ENCODE peak calls at places on chromosomes 7 and 10, in seven cellular contexts. P is PC-9, H is GM23248, R is ACHN, T is islet precursor cell, X is iPS-NIHi11, M is SK-MEL-5. S is an unnamed sample.

GRCh38 chr7:131557521-131558385 is 1.3 kb upstream of the PODXL start:
- DNase-seq in P (no peak), H (peak; percentile 66), R (no peak), T (peak; percentile 83), X (peak; percentile 84), M (no peak), S (no peak)

GRCh38 chr7:2387897-2388636 is 15.3 kb upstream of the CHST12 start:
- DNase-seq in P (no peak), H (no peak), R (no peak), T (peak; percentile 49), X (no peak), M (no peak), S (no peak)

GRCh38 chr10:50381637-50382036 is 130.3 kb upstream of the ASAH2 start:
- DNase-seq in P (no peak), H (peak; percentile 54), R (no peak), T (no peak), X (no peak), M (no peak), S (no peak)

GRCh38 chr7:151309306-151309705 is 32.3 kb upstream of the NUB1 start:
- DNase-seq in P (no peak), H (peak; percentile 59), R (no peak), T (peak; percentile 54), X (no peak), M (no peak), S (peak; percentile 80)

GRCh38 chr10:119849031-119849789 is 23.4 kb downstream of the MCMBP start:
- DNase-seq in P (peak; percentile 40), H (peak; percentile 39), R (peak; percentile 79), T (no peak), X (no peak), M (no peak), S (peak; percentile 81)

GRCh38 chr7:70178206-70178605 is 579.9 kb downstream of the AUTS2 start:
- DNase-seq in P (no peak), H (peak; percentile 42), R (no peak), T (no peak), X (no peak), M (no peak), S (no peak)

GRCh38 chr7:94656925-94657731 is 1.2 kb upstream of the SGCE start:
- DNase-seq in P (no peak), H (peak; percentile 53), R (peak; percentile 48), T (peak; percentile 56), X (no peak), M (peak; percentile 55), S (no peak)

GRCh38 chr10:102268333-102268999 is 23.1 kb downstream of the GBF1 start:
- DNase-seq in P (no peak), H (peak; percentile 68), R (peak; percentile 55), T (no peak), X (no peak), M (no peak), S (no peak)

GRCh38 chr10:122113161-122113944 is 124.4 kb downstream of the TACC2 start:
- DNase-seq in P (peak; percentile 46), H (peak; percentile 92), R (peak; percentile 80), T (peak; percentile 89), X (peak; percentile 82), M (peak; percentile 65), S (peak; percentile 14)

GRCh38 chr10:90028312-90028711 is 326.9 kb downstream of the KIF20B start:
- DNase-seq in P (no peak), H (no peak), R (no peak), T (peak; percentile 47), X (no peak), M (no peak), S (no peak)

GRCh38 chr10:30990971-30991646 is 40.6 kb downstream of the ZNF438 start:
- DNase-seq in P (no peak), H (no peak), R (no peak), T (no peak), X (no peak), M (no peak), S (no peak)

GRCh38 chr10:3530346-3531096 is 254.5 kb downstream of the KLF6 start:
- DNase-seq in P (no peak), H (peak; percentile 79), R (peak; percentile 60), T (no peak), X (no peak), M (no peak), S (no peak)

GRCh38 chr7:66145404-66145843 is 30.8 kb downstream of the CRCP start:
- DNase-seq in P (no peak), H (peak; percentile 32), R (no peak), T (no peak), X (no peak), M (no peak), S (no peak)

GRCh38 chr10:46311501-46311951 is 24.7 kb downstream of the ANTXRL start:
- DNase-seq in P (peak; percentile 46), H (no peak), R (no peak), T (no peak), X (no peak), M (no peak), S (no peak)

GRCh38 chr7:133295484-133295883 is 42.6 kb downstream of the EXOC4 start:
- DNase-seq in P (no peak), H (no peak), R (no peak), T (no peak), X (no peak), M (no peak), S (no peak)

GRCh38 chr10:34334908-34335307 is 480.2 kb downstream of the PARD3 start:
- DNase-seq in P (no peak), H (no peak), R (no peak), T (no peak), X (no peak), M (no peak), S (no peak)

GRCh38 chr10:58385784-58386112 is 538 bp downstream of the TFAM start:
- DNase-seq in P (no peak), H (peak; percentile 77), R (peak; percentile 59), T (peak; percentile 78), X (peak; percentile 49), M (peak; percentile 42), S (peak; percentile 35)

S was measured in A172.